ENCODE peak calls at places on chromosomes 11 and 22, in six cellular contexts. J is HFF-Myc, O is A549, A is fibroblast of mammary gland, T is astrocyte of the cerebellum, V is foreskin fibroblast. F is an unnamed sample.

GRCh38 chr11:68998390-68998911 is 14.6 kb downstream of the MRGPRF start:
- DNase-seq in A (no peak), J (no peak), O (no peak), T (no peak), V (no peak), F (no peak)

GRCh38 chr11:66159585-66159984 is 89.5 kb downstream of the PACS1 start:
- DNase-seq in J (no peak), V (no peak), T (no peak), A (no peak), O (no peak), F (no peak)

GRCh38 chr11:27839226-27839913 is 139.1 kb upstream of the BDNF start:
- DNase-seq in J (peak), A (peak), O (peak), T (peak), V (no peak), F (no peak)

GRCh38 chr22:49776053-49776511 is 51.6 kb downstream of the BRD1 start:
- DNase-seq in T (no peak), A (no peak), O (no peak), V (no peak), J (no peak), F (no peak)

GRCh38 chr11:115548878-115549528 is 44.8 kb upstream of the CADM1 start:
- DNase-seq in T (no peak), J (no peak), V (no peak), O (peak), A (no peak), F (no peak)

GRCh38 chr11:45685976-45686375 is 20.6 kb upstream of the CHST1 start:
- DNase-seq in T (no peak), A (no peak), O (no peak), V (no peak), J (no peak), F (no peak)

GRCh38 chr11:2809854-2810253 is 75.7 kb downstream of the CDKN1C start:
- DNase-seq in J (no peak), O (no peak), V (no peak), T (no peak), A (no peak), F (no peak)

GRCh38 chr11:33773399-33774355 is 643 bp downstream of the FBXO3 start:
- DNase-seq in O (no peak), V (no peak), T (no peak), A (peak), J (no peak), F (no peak)

GRCh38 chr11:121352301-121352891 is 59.8 kb downstream of the SC5D start:
- DNase-seq in J (no peak), T (no peak), A (no peak), O (no peak), V (no peak), F (no peak)

GRCh38 chr22:49525776-49526535 is 301.7 kb downstream of the BRD1 start:
- DNase-seq in A (no peak), V (no peak), O (no peak), J (no peak), T (no peak), F (no peak)

GRCh38 chr22:50112151-50113118 is 22.6 kb downstream of the MOV10L1 start:
- DNase-seq in J (no peak), O (no peak), V (peak), A (peak), T (no peak), F (peak)

GRCh38 chr11:70498171-70498571 is 99.8 kb downstream of the CTTN start:
- DNase-seq in A (no peak), V (no peak), T (no peak), J (no peak), O (no peak), F (no peak)

GRCh38 chr22:49470741-49471134 is 356.9 kb downstream of the BRD1 start:
- DNase-seq in J (no peak), O (no peak), T (no peak), V (no peak), A (no peak), F (no peak)

GRCh38 chr11:8593935-8594909 is at the start of gene STK33:
- DNase-seq in T (no peak), A (peak), O (peak), J (no peak), V (no peak), F (no peak)

GRCh38 chr11:67250059-67251043 is 15.9 kb upstream of the GRK2 start:
- DNase-seq in O (no peak), V (no peak), J (no peak), T (no peak), A (no peak), F (no peak)

GRCh38 chr11:67245046-67245445 is 21.2 kb upstream of the GRK2 start:
- DNase-seq in A (no peak), T (no peak), O (no peak), V (no peak), J (no peak), F (no peak)

GRCh38 chr11:67248653-67249052 is 17.6 kb upstream of the GRK2 start:
- DNase-seq in J (no peak), V (peak), A (peak), T (no peak), O (no peak), F (no peak)

GRCh38 chr11:67251841-67252240 is 14.4 kb upstream of the GRK2 start:
- DNase-seq in J (no peak), T (no peak), O (no peak), A (no peak), V (no peak), F (no peak)

DNA sequence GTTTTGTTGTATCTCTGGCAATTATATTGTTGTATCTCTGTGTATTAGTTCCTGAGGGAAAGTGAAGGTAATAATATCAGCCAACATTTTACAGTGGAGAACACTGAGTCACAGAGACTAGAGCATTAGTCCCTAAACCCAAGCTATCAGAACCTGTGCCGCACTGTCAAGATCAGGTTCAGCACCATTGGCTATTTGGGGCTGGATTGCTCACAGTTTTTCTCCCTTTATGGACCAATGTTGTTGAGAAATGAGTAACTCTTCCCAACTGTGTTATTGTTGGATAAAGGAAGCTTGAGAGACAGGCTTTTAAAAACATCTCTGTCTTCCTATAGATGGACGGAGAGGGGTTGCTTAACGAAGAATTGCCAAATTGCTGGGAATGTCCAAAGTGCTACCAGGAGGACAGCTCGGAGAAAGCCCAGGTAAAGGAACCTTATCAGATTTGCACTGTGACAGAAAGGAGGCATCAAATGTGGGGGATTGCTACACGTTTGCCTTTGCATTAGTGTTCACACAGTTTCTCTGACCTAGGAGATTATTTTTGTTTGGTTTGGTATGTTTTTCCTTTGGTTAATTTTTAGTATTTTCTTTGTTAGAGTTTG is 18.2 kb upstream of the GRK2 start:
- DNase-seq in V (no peak), T (no peak), J (no peak), A (no peak), O (no peak), F (no peak)
- H3K4me3 ChIP-seq in V (no peak), T (no peak), J (no peak), A (no peak), O (no peak), F (no peak)

GRCh38 chr22:26086359-26086758 is 82.9 kb upstream of the SEZ6L start:
- DNase-seq in T (no peak), V (no peak), J (no peak), O (no peak), A (no peak), F (no peak)
- TF ChIP-seq CTCF in T (no peak), V (no peak), J (no peak), O (no peak), A (no peak), F (no peak)

DNA sequence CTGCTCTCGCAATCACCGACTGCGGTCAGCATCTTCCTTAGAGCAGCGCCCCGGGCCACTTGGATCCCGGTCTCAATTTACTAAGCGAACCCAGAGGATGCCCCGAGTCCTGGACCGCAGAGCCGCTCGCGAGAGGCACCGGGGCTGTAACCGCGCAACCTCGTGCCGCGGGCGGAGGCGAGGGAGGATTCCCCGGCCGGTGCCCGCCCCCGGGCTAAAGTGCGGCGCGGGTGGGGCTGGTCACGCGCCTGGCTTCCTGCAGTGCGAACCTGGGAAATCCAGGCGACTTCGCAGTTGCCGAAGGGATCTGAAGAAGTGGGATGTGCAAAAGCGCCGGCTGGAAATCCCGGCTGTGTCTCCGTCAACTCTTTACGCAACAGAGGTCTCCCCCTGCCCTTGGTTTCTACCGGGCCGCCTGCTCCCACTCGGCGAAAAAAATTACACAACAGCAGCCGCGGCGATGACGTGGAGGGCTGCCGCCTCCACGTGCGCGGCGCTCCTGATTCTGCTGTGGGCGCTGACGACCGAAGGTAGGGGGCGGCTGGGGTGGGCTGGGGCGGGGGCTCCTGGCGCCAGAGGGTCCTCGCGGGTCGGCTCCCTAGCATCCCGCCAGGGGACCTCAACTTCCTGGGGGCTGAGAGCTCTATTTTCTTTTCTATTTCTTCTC is at the start of gene NCR3LG1:
- DNase-seq in J (no peak), V (peak), O (peak), T (no peak), A (peak), F (peak)
- H3K4me3 ChIP-seq in J (peak), V (peak), O (peak), T (peak), A (peak), F (peak)

GRCh38 chr11:20387262-20388095 is at the start of gene PRMT3:
- DNase-seq in J (peak), T (peak), O (peak), A (peak), V (peak), F (peak)
- TF ChIP-seq CTCF in J (no peak), T (no peak), O (peak), A (no peak), V (no peak), F (peak)

DNA sequence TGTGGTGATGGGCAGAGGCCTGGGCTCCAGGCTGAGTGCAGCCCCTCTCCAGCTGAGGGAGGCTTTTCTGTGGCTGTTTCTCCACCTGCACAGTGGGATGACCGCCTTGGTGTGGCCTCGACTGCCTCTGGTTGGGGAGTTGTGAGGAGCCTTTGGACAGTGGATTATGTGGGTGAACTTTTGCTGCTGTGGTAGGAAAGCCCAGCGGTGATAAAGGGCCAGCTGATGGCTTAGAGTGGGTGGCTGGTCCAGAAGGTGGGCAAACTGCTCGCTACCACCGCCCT is 1.4 kb upstream of the ESRRA start:
- DNase-seq in A (no peak), J (no peak), O (no peak), T (no peak), V (no peak), F (no peak)
- H3K4me3 ChIP-seq in A (peak), J (peak), O (peak), T (peak), V (peak), F (no peak)

GRCh38 chr11:110713469-110713776 is 1.2 kb upstream of the ARHGAP20 start:
- DNase-seq in V (no peak), T (no peak), O (no peak), J (no peak), A (no peak), F (no peak)
- TF ChIP-seq CTCF in V (no peak), T (no peak), O (no peak), J (no peak), A (no peak), F (no peak)

GRCh38 chr11:102111011-102111786 is 952 bp downstream of the YAP1 start:
- DNase-seq in T (peak), O (peak), V (peak), A (peak), J (no peak), F (no peak)

GRCh38 chr11:102111787-102112653 is 1.8 kb downstream of the YAP1 start:
- DNase-seq in J (peak), T (peak), V (peak), A (peak), O (peak), F (no peak)

GRCh38 chr11:102112654-102112926 is 2.3 kb downstream of the YAP1 start:
- DNase-seq in J (no peak), V (no peak), O (no peak), T (no peak), A (no peak), F (no peak)

GRCh38 chr11:102109896-102110760 is at the start of gene YAP1:
- DNase-seq in V (peak), T (peak), O (peak), A (peak), J (peak), F (no peak)

DNA sequence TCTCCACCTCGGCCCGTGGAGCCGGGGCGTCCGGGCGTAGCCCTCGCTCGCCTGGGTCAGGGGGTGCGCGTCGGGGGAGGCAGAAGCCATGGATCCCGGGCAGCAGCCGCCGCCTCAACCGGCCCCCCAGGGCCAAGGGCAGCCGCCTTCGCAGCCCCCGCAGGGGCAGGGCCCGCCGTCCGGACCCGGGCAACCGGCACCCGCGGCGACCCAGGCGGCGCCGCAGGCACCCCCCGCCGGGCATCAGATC is 439 bp downstream of the YAP1 start:
- DNase-seq in A (no peak), T (no peak), V (peak), O (no peak), J (no peak), F (no peak)
- H3K4me3 ChIP-seq in A (peak), T (peak), V (peak), O (peak), J (peak), F (peak)

DNA sequence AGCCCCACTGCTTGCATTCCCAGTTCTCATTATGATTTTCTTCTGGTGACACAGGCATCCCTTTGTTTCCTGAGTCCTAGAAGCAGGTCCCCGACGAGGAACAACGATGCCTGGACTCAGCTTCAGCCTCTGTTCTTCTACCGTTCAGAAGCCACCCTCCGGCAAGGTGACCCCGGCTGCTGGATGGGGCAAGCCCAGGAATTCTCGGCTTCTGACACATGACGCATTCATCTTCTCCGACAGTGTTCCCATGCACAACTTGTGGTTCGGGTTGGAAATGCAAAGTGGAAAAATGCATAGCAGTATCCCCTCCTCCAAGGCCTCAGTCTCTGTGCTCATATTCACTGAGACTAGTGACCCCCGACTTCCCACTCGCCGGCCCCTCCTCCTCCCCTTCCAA is 70.1 kb upstream of the NTM start:
- DNase-seq in V (no peak), A (no peak), J (no peak), T (peak), O (no peak), F (no peak)
- TF ChIP-seq CTCF in V (no peak), A (no peak), J (no peak), T (no peak), O (no peak), F (no peak)